ENCODE peak calls at places on chromosomes 7 and 10, in seven cellular contexts. One of them, this sample, is unnamed.

GRCh38 chr7:43671520-43671919 is 57.8 kb downstream of the COA1 start:
- DNase-seq in WERI-Rb-1: no peak
- DNase-seq in choroid plexus epithelial cell: no peak
- DNase-seq in AG04450: no peak
- DNase-seq in fibroblast of lung: peak; percentile 51
- DNase-seq in cardiac muscle cell: no peak
- DNase-seq in body of pancreas: no peak
- DNase-seq in this sample: no peak

GRCh38 chr7:78634073-78634472 is 819.4 kb downstream of the MAGI2 start:
- DNase-seq in AG04450: no peak
- DNase-seq in body of pancreas: no peak
- DNase-seq in choroid plexus epithelial cell: no peak
- DNase-seq in fibroblast of lung: no peak
- DNase-seq in cardiac muscle cell: no peak
- DNase-seq in WERI-Rb-1: no peak
- DNase-seq in this sample: no peak

GRCh38 chr7:125391921-125392320 is 462.3 kb upstream of the POT1 start:
- DNase-seq in cardiac muscle cell: no peak
- DNase-seq in AG04450: no peak
- DNase-seq in body of pancreas: no peak
- DNase-seq in choroid plexus epithelial cell: peak; percentile 9
- DNase-seq in WERI-Rb-1: no peak
- DNase-seq in fibroblast of lung: no peak
- DNase-seq in this sample: no peak

GRCh38 chr10:14126697-14127440 is 203.9 kb downstream of the FRMD4A start:
- DNase-seq in choroid plexus epithelial cell: peak; percentile 10
- DNase-seq in cardiac muscle cell: no peak
- DNase-seq in WERI-Rb-1: no peak
- DNase-seq in body of pancreas: no peak
- DNase-seq in AG04450: no peak
- DNase-seq in fibroblast of lung: peak; percentile 32
- DNase-seq in this sample: no peak

GRCh38 chr7:137760111-137760510 is 86.7 kb downstream of the DGKI start:
- DNase-seq in body of pancreas: peak; percentile 61
- DNase-seq in choroid plexus epithelial cell: peak; percentile 45
- DNase-seq in AG04450: no peak
- DNase-seq in fibroblast of lung: no peak
- DNase-seq in WERI-Rb-1: peak; percentile 44
- DNase-seq in cardiac muscle cell: peak; percentile 47
- DNase-seq in this sample: no peak

GRCh38 chr10:25492040-25492439 is 317.2 kb downstream of the GPR158 start:
- DNase-seq in body of pancreas: no peak
- DNase-seq in choroid plexus epithelial cell: no peak
- DNase-seq in WERI-Rb-1: no peak
- DNase-seq in AG04450: no peak
- DNase-seq in cardiac muscle cell: no peak
- DNase-seq in fibroblast of lung: no peak
- DNase-seq in this sample: no peak

GRCh38 chr7:66362136-66362535 is 157.0 kb downstream of the TPST1 start:
- DNase-seq in cardiac muscle cell: no peak
- DNase-seq in fibroblast of lung: no peak
- DNase-seq in AG04450: no peak
- DNase-seq in body of pancreas: no peak
- DNase-seq in WERI-Rb-1: no peak
- DNase-seq in choroid plexus epithelial cell: peak; percentile 49
- DNase-seq in this sample: no peak

GRCh38 chr10:92822060-92822634 is 26.2 kb upstream of the EXOC6 start:
- DNase-seq in fibroblast of lung: peak; percentile 89
- DNase-seq in AG04450: peak; percentile 73
- DNase-seq in cardiac muscle cell: peak; percentile 91
- DNase-seq in WERI-Rb-1: no peak
- DNase-seq in body of pancreas: no peak
- DNase-seq in choroid plexus epithelial cell: peak; percentile 92
- DNase-seq in this sample: no peak

GRCh38 chr7:102077081-102077480 is 209.6 kb upstream of the SH2B2 start:
- DNase-seq in choroid plexus epithelial cell: peak; percentile 36
- DNase-seq in body of pancreas: no peak
- DNase-seq in fibroblast of lung: no peak
- DNase-seq in cardiac muscle cell: no peak
- DNase-seq in WERI-Rb-1: peak; percentile 73
- DNase-seq in AG04450: no peak
- DNase-seq in this sample: no peak

GRCh38 chr7:157516911-157517781 is 180.3 kb downstream of the DNAJB6 start:
- DNase-seq in WERI-Rb-1: no peak
- DNase-seq in AG04450: no peak
- DNase-seq in fibroblast of lung: no peak
- DNase-seq in body of pancreas: no peak
- DNase-seq in cardiac muscle cell: no peak
- DNase-seq in choroid plexus epithelial cell: no peak
- DNase-seq in this sample: peak; percentile 44

GRCh38 chr10:86349474-86349873 is 17.1 kb downstream of the GRID1 start:
- DNase-seq in choroid plexus epithelial cell: peak; percentile 26
- DNase-seq in cardiac muscle cell: peak; percentile 23
- DNase-seq in body of pancreas: no peak
- DNase-seq in AG04450: no peak
- DNase-seq in fibroblast of lung: no peak
- DNase-seq in WERI-Rb-1: peak; percentile 79
- DNase-seq in this sample: no peak

GRCh38 chr7:23743226-23743625 is 33.2 kb downstream of the STK31 start:
- DNase-seq in body of pancreas: no peak
- DNase-seq in fibroblast of lung: no peak
- DNase-seq in cardiac muscle cell: no peak
- DNase-seq in WERI-Rb-1: no peak
- DNase-seq in AG04450: no peak
- DNase-seq in choroid plexus epithelial cell: no peak
- DNase-seq in this sample: no peak

GRCh38 chr7:129493555-129493954 is 8.8 kb upstream of the SMKR1 start:
- DNase-seq in cardiac muscle cell: peak; percentile 30
- DNase-seq in body of pancreas: no peak
- DNase-seq in choroid plexus epithelial cell: peak; percentile 50
- DNase-seq in AG04450: no peak
- DNase-seq in WERI-Rb-1: no peak
- DNase-seq in fibroblast of lung: peak; percentile 38
- DNase-seq in this sample: no peak

GRCh38 chr7:157446322-157446721 is 109.5 kb downstream of the DNAJB6 start:
- DNase-seq in cardiac muscle cell: no peak
- DNase-seq in WERI-Rb-1: no peak
- DNase-seq in fibroblast of lung: no peak
- DNase-seq in AG04450: no peak
- DNase-seq in choroid plexus epithelial cell: no peak
- DNase-seq in body of pancreas: no peak
- DNase-seq in this sample: peak; percentile 47

GRCh38 chr7:78151229-78151628 is 352.7 kb downstream of the PHTF2 start:
- DNase-seq in cardiac muscle cell: peak; percentile 53
- DNase-seq in fibroblast of lung: peak; percentile 96
- DNase-seq in AG04450: peak; percentile 33
- DNase-seq in WERI-Rb-1: no peak
- DNase-seq in body of pancreas: no peak
- DNase-seq in choroid plexus epithelial cell: no peak
- DNase-seq in this sample: no peak

GRCh38 chr7:51949726-51950644 is 633.4 kb upstream of the COBL start:
- DNase-seq in fibroblast of lung: no peak
- DNase-seq in AG04450: no peak
- DNase-seq in WERI-Rb-1: no peak
- DNase-seq in body of pancreas: no peak
- DNase-seq in cardiac muscle cell: no peak
- DNase-seq in choroid plexus epithelial cell: no peak
- DNase-seq in this sample: no peak
- TF ChIP-seq CTCF in fibroblast of lung: no peak
- TF ChIP-seq CTCF in AG04450: no peak
- TF ChIP-seq CTCF in WERI-Rb-1: no peak
- TF ChIP-seq CTCF in body of pancreas: no peak
- TF ChIP-seq CTCF in cardiac muscle cell: no peak
- TF ChIP-seq CTCF in choroid plexus epithelial cell: no peak
- TF ChIP-seq CTCF in this sample: no peak

GRCh38 chr7:1558181-1558811 is 2.3 kb upstream of the TMEM184A start:
- DNase-seq in choroid plexus epithelial cell: peak; percentile 40
- DNase-seq in cardiac muscle cell: peak; percentile 26
- DNase-seq in body of pancreas: no peak
- DNase-seq in fibroblast of lung: no peak
- DNase-seq in AG04450: no peak
- DNase-seq in WERI-Rb-1: peak; percentile 69
- DNase-seq in this sample: no peak
- TF ChIP-seq CTCF in choroid plexus epithelial cell: peak; percentile 44
- TF ChIP-seq CTCF in cardiac muscle cell: no peak
- TF ChIP-seq CTCF in body of pancreas: no peak
- TF ChIP-seq CTCF in fibroblast of lung: no peak
- TF ChIP-seq CTCF in AG04450: peak; percentile 18
- TF ChIP-seq CTCF in WERI-Rb-1: peak; percentile 33
- TF ChIP-seq CTCF in this sample: peak; percentile 8

GRCh38 chr7:111953611-111954010 is 252.6 kb downstream of the DOCK4 start:
- DNase-seq in body of pancreas: no peak
- DNase-seq in AG04450: no peak
- DNase-seq in WERI-Rb-1: no peak
- DNase-seq in cardiac muscle cell: peak; percentile 30
- DNase-seq in fibroblast of lung: peak; percentile 14
- DNase-seq in choroid plexus epithelial cell: peak; percentile 31
- DNase-seq in this sample: peak; percentile 44
- TF ChIP-seq CTCF in body of pancreas: no peak
- TF ChIP-seq CTCF in AG04450: no peak
- TF ChIP-seq CTCF in WERI-Rb-1: no peak
- TF ChIP-seq CTCF in cardiac muscle cell: no peak
- TF ChIP-seq CTCF in fibroblast of lung: no peak
- TF ChIP-seq CTCF in choroid plexus epithelial cell: peak; percentile 13
- TF ChIP-seq CTCF in this sample: peak; percentile 59

DNA sequence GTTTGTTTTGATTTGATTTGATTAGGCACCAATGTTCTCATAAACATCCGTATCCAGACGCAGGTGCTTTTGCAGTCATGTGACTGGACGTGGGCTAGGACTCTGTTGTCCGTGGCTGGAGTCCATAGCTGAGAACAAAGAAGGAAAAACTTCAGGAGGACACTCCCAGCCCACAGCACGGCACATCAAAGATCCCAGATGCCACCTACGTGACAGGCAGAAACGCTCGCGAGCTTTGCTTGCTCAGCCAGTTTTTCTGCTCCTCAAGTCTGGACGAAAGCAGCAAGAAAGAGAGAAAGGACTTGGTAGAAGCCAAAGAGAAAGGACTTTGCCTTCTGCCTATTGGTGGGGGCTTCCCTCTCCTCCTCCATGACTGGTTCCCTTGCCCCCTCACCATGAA is 6.9 kb upstream of the ZKSCAN1 start:
- DNase-seq in AG04450: no peak
- DNase-seq in body of pancreas: peak; percentile 48
- DNase-seq in fibroblast of lung: no peak
- DNase-seq in cardiac muscle cell: no peak
- DNase-seq in choroid plexus epithelial cell: no peak
- DNase-seq in WERI-Rb-1: no peak
- DNase-seq in this sample: no peak
- TF ChIP-seq CTCF in AG04450: no peak
- TF ChIP-seq CTCF in body of pancreas: no peak
- TF ChIP-seq CTCF in fibroblast of lung: no peak
- TF ChIP-seq CTCF in cardiac muscle cell: no peak
- TF ChIP-seq CTCF in choroid plexus epithelial cell: no peak
- TF ChIP-seq CTCF in WERI-Rb-1: no peak
- TF ChIP-seq CTCF in this sample: no peak

GRCh38 chr10:70540789-70541360 is 61.7 kb downstream of the PRF1 start:
- DNase-seq in AG04450: no peak
- DNase-seq in choroid plexus epithelial cell: no peak
- DNase-seq in cardiac muscle cell: no peak
- DNase-seq in fibroblast of lung: no peak
- DNase-seq in WERI-Rb-1: no peak
- DNase-seq in body of pancreas: no peak
- DNase-seq in this sample: no peak
- TF ChIP-seq CTCF in AG04450: no peak
- TF ChIP-seq CTCF in choroid plexus epithelial cell: no peak
- TF ChIP-seq CTCF in cardiac muscle cell: no peak
- TF ChIP-seq CTCF in fibroblast of lung: no peak
- TF ChIP-seq CTCF in WERI-Rb-1: no peak
- TF ChIP-seq CTCF in body of pancreas: no peak
- TF ChIP-seq CTCF in this sample: no peak

DNA sequence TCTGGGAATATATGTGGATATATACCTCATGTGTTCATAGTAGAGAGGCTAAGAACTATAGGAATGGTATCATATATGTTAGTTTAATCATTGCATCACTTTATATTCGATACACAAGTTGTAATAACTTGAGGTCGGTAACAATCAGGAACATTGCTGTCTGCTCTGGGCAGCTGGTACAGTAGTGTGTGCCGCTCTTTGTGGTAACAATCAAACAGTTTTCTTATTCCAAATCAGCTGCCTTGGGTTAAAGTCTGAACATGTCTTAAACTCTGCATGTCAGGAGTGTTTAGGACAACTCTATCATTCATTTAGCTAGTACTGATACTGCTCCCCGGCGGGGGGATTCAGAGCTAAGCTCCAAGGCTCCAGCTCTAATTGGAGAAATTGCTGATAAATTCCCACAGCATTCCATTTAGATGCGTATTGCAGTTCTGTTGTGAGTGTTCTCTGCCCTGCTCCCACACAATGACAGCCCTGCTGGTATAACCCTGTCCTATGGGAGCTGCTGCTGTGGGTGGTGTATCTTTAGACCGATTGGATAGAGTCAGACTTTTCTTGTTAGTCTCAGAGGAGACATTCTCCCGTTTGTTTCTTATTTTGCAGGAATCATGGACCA is 707.5 kb upstream of the FZD8 start:
- DNase-seq in AG04450: peak; percentile 72
- DNase-seq in cardiac muscle cell: peak; percentile 91
- DNase-seq in WERI-Rb-1: no peak
- DNase-seq in fibroblast of lung: peak; percentile 29
- DNase-seq in choroid plexus epithelial cell: peak; percentile 92
- DNase-seq in body of pancreas: no peak
- DNase-seq in this sample: no peak
- TF ChIP-seq CTCF in AG04450: no peak
- TF ChIP-seq CTCF in cardiac muscle cell: no peak
- TF ChIP-seq CTCF in WERI-Rb-1: no peak
- TF ChIP-seq CTCF in fibroblast of lung: no peak
- TF ChIP-seq CTCF in choroid plexus epithelial cell: peak; percentile 30
- TF ChIP-seq CTCF in body of pancreas: no peak
- TF ChIP-seq CTCF in this sample: no peak

DNA sequence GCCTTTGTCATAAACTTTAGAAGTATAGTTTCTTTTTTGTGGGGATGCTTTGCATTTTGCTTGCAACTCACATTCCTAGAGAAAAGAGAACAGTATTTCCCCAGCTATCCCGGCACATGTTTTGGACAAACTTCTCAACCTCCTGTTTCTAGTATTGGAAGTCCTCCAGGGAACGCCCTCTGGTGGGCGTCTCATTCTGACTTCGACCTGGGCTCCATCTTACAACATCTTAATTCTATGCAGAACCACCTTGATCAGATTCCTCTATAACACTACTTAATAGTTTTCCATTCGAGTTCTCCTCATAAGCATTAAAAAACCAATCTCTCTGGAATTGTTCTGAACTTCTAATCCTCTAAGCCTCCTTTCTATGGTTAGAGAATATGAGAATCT is 139.5 kb upstream of the FZD8 start:
- DNase-seq in AG04450: no peak
- DNase-seq in WERI-Rb-1: peak; percentile 23
- DNase-seq in body of pancreas: peak; percentile 48
- DNase-seq in cardiac muscle cell: peak; percentile 25
- DNase-seq in fibroblast of lung: no peak
- DNase-seq in choroid plexus epithelial cell: peak; percentile 34
- DNase-seq in this sample: no peak
- TF ChIP-seq CTCF in AG04450: peak; percentile 4
- TF ChIP-seq CTCF in WERI-Rb-1: peak; percentile 35
- TF ChIP-seq CTCF in body of pancreas: no peak
- TF ChIP-seq CTCF in cardiac muscle cell: peak; percentile 22
- TF ChIP-seq CTCF in fibroblast of lung: no peak
- TF ChIP-seq CTCF in choroid plexus epithelial cell: peak; percentile 45
- TF ChIP-seq CTCF in this sample: no peak